ENCODE peak calls at places on chromosomes 1 and 21, in four cellular contexts. X is stomach, I is lower lobe of right lung, D is Panc1. O is an unnamed sample. For H3K4me1, the result is how much of the 10 kb centered on the place peaks cover.

GRCh38 chr1:198153103-198153502 is 3.7 kb upstream of the NEK7 start:
- DNase-seq in D (no peak), X (no peak), I (no peak), O (no peak)

GRCh38 chr1:178634445-178634844 is 90.6 kb upstream of the RALGPS2 start:
- DNase-seq in I (no peak), X (no peak), D (no peak), O (no peak)

GRCh38 chr1:68231627-68232303 is 558 bp downstream of the WLS start:
- DNase-seq in I (peak), X (peak), D (no peak), O (peak)

GRCh38 chr21:18705971-18706370 is 302.4 kb upstream of the TMPRSS15 start:
- DNase-seq in D (no peak), I (no peak), X (no peak), O (no peak)

GRCh38 chr1:17207046-17207445 is 2.1 kb downstream of the PADI1 start:
- DNase-seq in X (peak), D (no peak), I (peak), O (peak)

GRCh38 chr21:39196838-39197237 is 13.6 kb upstream of the PSMG1 start:
- DNase-seq in X (no peak), I (no peak), D (no peak), O (no peak)

GRCh38 chr1:56672579-56672978 is 27.5 kb downstream of the PRKAA2 start:
- DNase-seq in D (no peak), X (no peak), I (no peak), O (no peak)

GRCh38 chr1:47686731-47687617 is 249.1 kb downstream of the FOXD2 start:
- DNase-seq in X (peak), D (no peak), I (no peak), O (no peak)

GRCh38 chr1:118479351-118479750 is 294.3 kb upstream of the SPAG17 start:
- DNase-seq in X (peak), D (no peak), I (no peak), O (no peak)

GRCh38 chr1:88454781-88455180 is 229.3 kb upstream of the PKN2 start:
- DNase-seq in X (no peak), I (no peak), D (no peak), O (no peak)

GRCh38 chr1:24909388-24909898 is 20.6 kb downstream of the RUNX3 start:
- DNase-seq in D (no peak), I (peak), X (peak), O (peak)

GRCh38 chr1:211557894-211558625 is 20.9 kb downstream of the SLC30A1 start:
- DNase-seq in I (no peak), X (no peak), D (no peak), O (no peak)

GRCh38 chr1:3363756-3364155 is 90.7 kb upstream of the ARHGEF16 start:
- DNase-seq in I (no peak), X (no peak), D (no peak), O (no peak)

GRCh38 chr1:109979489-109980091 is 5.0 kb upstream of the AHCYL1 start:
- DNase-seq in I (no peak), D (peak), X (peak), O (no peak)

GRCh38 chr1:31944205-31945089 is 6.3 kb upstream of the PTP4A2 start:
- DNase-seq in I (peak), D (no peak), X (peak), O (peak)

GRCh38 chr1:97540346-97540888 is 380.4 kb downstream of the DPYD start:
- DNase-seq in I (no peak), D (no peak), X (no peak), O (no peak)

GRCh38 chr21:39385299-39386145 is 36.6 kb upstream of the HMGN1 start:
- DNase-seq in I (peak), X (peak), D (no peak), O (peak)

GRCh38 chr1:117895482-117896114 is 33.8 kb downstream of the GDAP2 start:
- DNase-seq in I (no peak), X (peak), D (peak), O (peak)

GRCh38 chr1:44802306-44803061 is 2.3 kb downstream of the PLK3 start:
- DNase-seq in X (no peak), D (no peak), I (peak), O (no peak)

GRCh38 chr1:95042286-95042685 is 30.5 kb downstream of the ALG14 start:
- DNase-seq in I (no peak), D (no peak), X (no peak), O (no peak)

GRCh38 chr1:113255728-113256347 is 134.5 kb upstream of the MAGI3 start:
- DNase-seq in X (peak), D (no peak), I (no peak), O (peak)

GRCh38 chr1:156998840-156999239 is 46.7 kb downstream of the ARHGEF11 start:
- DNase-seq in I (no peak), X (no peak), D (no peak), O (no peak)

GRCh38 chr1:25729045-25729444 is 70.9 kb upstream of the SELENON start:
- DNase-seq in X (no peak), D (no peak), I (no peak), O (no peak)

GRCh38 chr1:89407355-89407754 is 43.5 kb downstream of the GBP6 start:
- DNase-seq in I (no peak), D (no peak), X (no peak), O (no peak)

GRCh38 chr1:155961937-155962336 is 16.4 kb downstream of the ARHGEF2 start:
- DNase-seq in D (peak), X (peak), I (no peak), O (no peak)

GRCh38 chr1:24127134-24127800 is 15.3 kb upstream of the MYOM3 start:
- DNase-seq in X (no peak), D (no peak), I (no peak), O (peak)

GRCh38 chr1:22508329-22508728 is 55.0 kb upstream of the EPHA8 start:
- DNase-seq in I (no peak), X (no peak), D (no peak), O (peak)

GRCh38 chr1:28236656-28237331 is 870 bp downstream of the ATP5IF1 start:
- DNase-seq in D (no peak), I (no peak), X (no peak), O (no peak)

GRCh38 chr1:151993084-151993733 is 450 bp downstream of the S100A10 start:
- DNase-seq in X (peak), I (peak), D (no peak), O (peak)

GRCh38 chr1:203308205-203309114 is 3.1 kb downstream of the BTG2 start:
- DNase-seq in I (no peak), D (no peak), X (no peak), O (peak)

GRCh38 chr1:91024501-91025119 is 2.8 kb upstream of the ZNF644 start:
- DNase-seq in X (no peak), I (no peak), D (no peak), O (no peak)

GRCh38 chr1:48552420-48552819 is 80.4 kb upstream of the SPATA6 start:
- DNase-seq in I (no peak), X (no peak), D (no peak), O (no peak)

GRCh38 chr1:205969229-205969628 is 26.0 kb upstream of the SLC26A9 start:
- DNase-seq in X (no peak), I (no peak), D (no peak), O (no peak)

GRCh38 chr1:199221371-199222150 is 582.7 kb downstream of the PTPRC start:
- DNase-seq in X (no peak), D (no peak), I (no peak), O (no peak)

GRCh38 chr1:226778657-226779058 is 39.6 kb upstream of the ITPKB start:
- DNase-seq in X (peak), I (no peak), D (peak), O (no peak)

GRCh38 chr1:220918285-220918951 is 39.2 kb downstream of the HLX start:
- DNase-seq in I (no peak), X (no peak), D (no peak), O (no peak)

GRCh38 chr1:183685112-183685713 is 32.1 kb upstream of the APOBEC4 start:
- DNase-seq in D (peak), I (no peak), X (peak), O (peak)

GRCh38 chr21:38979271-38980196 is 173.8 kb downstream of the ETS2 start:
- DNase-seq in I (no peak), D (no peak), X (no peak), O (peak)

GRCh38 chr1:211648336-211648735 is 27.1 kb downstream of the NEK2 start:
- DNase-seq in D (no peak), I (no peak), X (peak), O (peak)

GRCh38 chr1:9359898-9360297 is 67.2 kb downstream of the SPSB1 start:
- DNase-seq in I (no peak), D (no peak), X (no peak), O (no peak)

GRCh38 chr1:9355503-9355902 is 62.8 kb downstream of the SPSB1 start:
- DNase-seq in X (no peak), I (no peak), D (no peak), O (no peak)

GRCh38 chr1:9356021-9356420 is 63.3 kb downstream of the SPSB1 start:
- DNase-seq in I (no peak), X (no peak), D (no peak), O (no peak)

GRCh38 chr1:9357958-9358357 is 65.3 kb downstream of the SPSB1 start:
- DNase-seq in X (no peak), D (no peak), I (no peak), O (no peak)

DNA sequence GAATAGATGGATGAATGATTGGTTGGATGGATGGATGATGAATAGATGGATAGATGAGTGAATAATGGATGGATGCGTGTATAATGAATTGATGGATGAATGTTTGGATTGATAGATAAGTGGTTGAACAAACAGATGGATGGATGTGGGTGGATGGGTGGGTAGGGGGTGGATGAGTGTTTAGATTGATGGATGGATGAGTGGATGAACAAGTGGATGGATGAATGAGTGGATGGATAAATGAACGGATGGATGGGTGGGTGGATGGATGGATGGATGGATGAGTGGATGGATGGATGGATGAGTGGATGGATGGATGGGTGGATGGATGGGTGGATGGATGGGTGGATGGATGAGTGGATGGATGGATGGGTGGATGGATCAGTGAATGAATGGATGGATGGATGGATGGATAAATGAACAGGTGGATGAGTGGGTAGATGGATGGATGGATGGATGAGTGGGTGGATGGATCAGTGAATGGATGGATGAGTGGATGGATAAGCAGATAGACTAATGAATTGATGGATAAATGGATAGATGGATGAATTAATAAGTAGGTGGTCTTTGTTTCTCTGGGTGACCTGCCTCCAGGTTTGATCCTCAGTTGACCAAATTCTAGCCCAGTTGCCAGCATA is 64.3 kb downstream of the SPSB1 start:
- DNase-seq in I (no peak), D (no peak), X (no peak), O (no peak)
- TF ChIP-seq CTCF in I (no peak), D (no peak), X (no peak), O (no peak)

GRCh38 chr1:180266275-180267210 is 36.5 kb downstream of the LHX4 start:
- DNase-seq in I (no peak), X (no peak), D (no peak), O (no peak)
- H3K4me1 ChIP-seq in I (under half), X (under half), D (under half), O (under half)

GRCh38 chr1:207050768-207051614 is at the start of gene YOD1:
- DNase-seq in X (peak), I (peak), D (peak), O (peak)

GRCh38 chr1:207054476-207054875 is 1.4 kb downstream of the PFKFB2 start:
- DNase-seq in X (no peak), I (no peak), D (no peak), O (no peak)

GRCh38 chr1:207051615-207051943 is 571 bp upstream of the YOD1 start:
- DNase-seq in I (no peak), D (no peak), X (no peak), O (no peak)

GRCh38 chr1:207050428-207050767 is 610 bp downstream of the YOD1 start:
- DNase-seq in D (no peak), I (no peak), X (no peak), O (no peak)

DNA sequence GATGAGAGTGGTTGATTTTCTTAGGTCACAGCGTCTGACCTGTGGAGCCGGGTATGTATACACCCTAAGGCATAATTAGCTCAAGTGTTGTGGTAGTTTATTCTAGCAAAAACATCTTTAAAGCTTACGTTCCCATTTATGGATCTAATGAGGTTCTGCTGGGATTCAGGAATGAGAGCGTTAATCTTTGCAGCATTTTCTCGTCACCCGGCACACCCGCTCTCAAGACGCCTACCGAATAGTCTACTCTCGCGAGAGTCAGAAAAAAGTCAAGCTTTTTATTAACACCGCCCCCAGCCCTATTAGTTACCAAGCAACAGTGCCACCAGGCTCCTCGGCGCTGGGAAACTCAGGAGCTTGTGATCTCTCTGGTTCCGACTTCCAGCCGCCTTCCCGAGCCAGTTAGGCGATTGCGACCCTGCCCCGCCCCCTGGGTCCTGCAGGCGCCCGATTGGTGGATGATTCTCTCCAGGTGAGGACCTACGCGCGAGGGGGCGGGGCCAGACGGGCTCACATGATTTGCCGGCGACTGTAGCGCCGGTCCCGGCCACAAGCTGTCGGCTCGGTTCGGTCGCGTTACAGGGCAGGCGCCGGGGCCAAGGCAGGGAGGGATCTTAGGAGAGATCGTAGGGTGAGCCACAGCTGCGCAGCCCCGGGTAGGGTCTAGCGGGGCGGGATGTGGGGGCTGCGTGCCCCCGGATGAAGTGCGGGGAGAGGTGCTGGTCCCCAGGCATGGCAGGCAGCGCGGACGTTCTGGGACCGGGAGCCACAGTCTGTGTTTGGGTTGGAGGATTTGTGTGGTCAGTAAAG is at the start of gene PFKFB2:
- DNase-seq in D (peak), I (peak), X (peak), O (peak)
- TF ChIP-seq CTCF in D (no peak), I (peak), X (no peak), O (peak)

GRCh38 chr21:45410151-45410864 is 5.3 kb downstream of the COL18A1 start:
- DNase-seq in I (no peak), X (no peak), D (no peak), O (peak)
- H3K4me1 ChIP-seq in I (under half), X (under half), D (half or more), O (half or more)

GRCh38 chr1:235992346-235992745 is 72.5 kb downstream of the NID1 start:
- DNase-seq in D (no peak), I (no peak), X (no peak), O (no peak)

GRCh38 chr1:235992868-235993267 is 72.0 kb downstream of the NID1 start:
- DNase-seq in I (no peak), D (no peak), X (no peak), O (no peak)

GRCh38 chr1:235989105-235989504 is 75.8 kb downstream of the NID1 start:
- DNase-seq in I (no peak), X (no peak), D (no peak), O (no peak)

GRCh38 chr1:235993652-235994051 is 71.2 kb downstream of the NID1 start:
- DNase-seq in X (no peak), I (no peak), D (no peak), O (no peak)

DNA sequence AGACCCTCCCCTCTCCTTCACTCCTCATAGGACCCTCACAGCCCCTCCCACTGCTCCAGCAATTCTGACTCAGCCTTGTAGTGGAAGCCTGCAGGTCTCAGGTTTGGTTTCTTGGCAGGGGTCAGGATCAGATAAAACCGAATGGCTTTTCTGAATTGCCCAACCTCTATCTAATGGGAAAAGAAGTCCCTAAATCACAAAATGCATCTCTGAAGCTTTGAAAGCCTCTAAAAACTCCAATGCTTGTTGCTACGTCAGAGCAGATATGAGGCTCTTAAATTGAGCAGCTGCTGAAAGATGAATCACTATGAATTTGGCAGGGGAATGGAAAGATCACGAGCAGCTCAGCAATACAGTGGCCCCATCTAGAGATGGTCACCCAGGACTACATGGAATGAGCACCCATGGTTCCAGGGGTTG is 74.5 kb downstream of the NID1 start:
- DNase-seq in I (no peak), D (no peak), X (no peak), O (no peak)
- TF ChIP-seq CTCF in I (no peak), D (no peak), X (no peak), O (no peak)

GRCh38 chr1:41486892-41487728 is 2.6 kb upstream of the EDN2 start:
- DNase-seq in D (no peak), I (peak), X (no peak), O (no peak)
- H3K4me1 ChIP-seq in D (under half), I (half or more), X (half or more), O (half or more)